ENCODE peak calls at places on chromosomes 13 and 19, in six cellular contexts. B, J, T, N, X and W are unnamed samples.

GRCh38 chr13:37138169-37138568 is 32.7 kb upstream of the CSNK1A1L start:
- DNase-seq in X (no peak), J (no peak), B (no peak), T (no peak), N (no peak), W (no peak)

GRCh38 chr19:50365434-50366306 is at the start of gene NAPSA:
- DNase-seq in J (no peak), N (no peak), T (peak; percentile 68), B (no peak), X (no peak), W (no peak)

GRCh38 chr13:30299746-30300145 is 7.6 kb downstream of the KATNAL1 start:
- DNase-seq in J (no peak), N (peak; percentile 35), X (no peak), B (no peak), T (no peak), W (no peak)

GRCh38 chr19:38815059-38816001 is 2.6 kb upstream of the LGALS4 start:
- DNase-seq in X (no peak), N (no peak), J (no peak), B (no peak), T (no peak), W (no peak)

GRCh38 chr19:38319421-38320258 is at the start of gene KCNK6:
- DNase-seq in N (no peak), T (peak; percentile 44), X (peak; percentile 61), J (no peak), B (peak; percentile 71), W (no peak)

GRCh38 chr19:5536337-5536894 is 31.3 kb downstream of the TINCR start:
- DNase-seq in J (no peak), N (peak; percentile 33), T (no peak), X (peak; percentile 37), B (no peak), W (peak; percentile 63)

GRCh38 chr19:41192574-41193419 is at the start of gene CYP2S1:
- DNase-seq in J (no peak), B (no peak), X (no peak), T (no peak), N (peak; percentile 22), W (no peak)

GRCh38 chr13:101053694-101054093 is 362.6 kb downstream of the NALCN start:
- DNase-seq in J (no peak), T (no peak), N (peak; percentile 14), X (no peak), B (no peak), W (no peak)

GRCh38 chr13:73898899-73899298 is 235.3 kb downstream of the KLF12 start:
- DNase-seq in X (no peak), T (no peak), B (no peak), J (no peak), N (no peak), W (no peak)

GRCh38 chr19:47107953-47108746 is 5.4 kb downstream of the ZC3H4 start:
- DNase-seq in B (no peak), N (peak; percentile 29), X (no peak), T (no peak), J (no peak), W (no peak)

GRCh38 chr13:112657850-112658445 is 31.9 kb upstream of the ATP11A start:
- DNase-seq in N (peak; percentile 81), X (no peak), T (no peak), B (no peak), J (no peak), W (no peak)

GRCh38 chr13:47459512-47459911 is 541.6 kb downstream of the SUCLA2 start:
- DNase-seq in B (no peak), J (no peak), T (peak; percentile 1), N (peak; percentile 43), X (no peak), W (no peak)

GRCh38 chr13:31129419-31129818 is 32.3 kb downstream of the HSPH1 start:
- DNase-seq in B (no peak), T (no peak), N (no peak), X (no peak), J (no peak), W (no peak)

GRCh38 chr19:36067681-36068080 is 13.0 kb downstream of the WDR62 start:
- DNase-seq in T (no peak), B (no peak), N (no peak), J (no peak), X (no peak), W (no peak)

GRCh38 chr13:102584423-102584822 is 12.4 kb upstream of the TPP2 start:
- DNase-seq in N (no peak), T (peak; percentile 28), X (no peak), B (no peak), J (no peak), W (no peak)

GRCh38 chr19:49786432-49786831 is 19.6 kb downstream of the AP2A1 start:
- DNase-seq in J (no peak), B (no peak), N (peak; percentile 53), T (no peak), X (no peak), W (peak; percentile 73)

GRCh38 chr19:23075031-23075733 is 41.6 kb upstream of the ZNF730 start:
- DNase-seq in B (peak; percentile 68), N (peak; percentile 72), T (peak; percentile 90), X (peak; percentile 43), J (peak; percentile 61), W (peak; percentile 64)

GRCh38 chr19:35404879-35405622 is 34.2 kb downstream of the GPR42 start:
- DNase-seq in B (peak; percentile 72), T (no peak), X (no peak), N (peak; percentile 92), J (no peak), W (no peak)

GRCh38 chr19:19732579-19733501 is at the start of gene ZNF14:
- DNase-seq in X (peak; percentile 95), T (peak; percentile 98), J (peak; percentile 95), N (peak; percentile 90), B (peak; percentile 92), W (peak; percentile 95)

GRCh38 chr13:30450066-30450465 is 15.7 kb downstream of the HMGB1 start:
- DNase-seq in T (no peak), J (no peak), B (no peak), X (no peak), N (no peak), W (no peak)

GRCh38 chr13:113777311-113778260 is 18.6 kb downstream of the TMEM255B start:
- DNase-seq in X (no peak), B (no peak), J (no peak), T (no peak), N (peak; percentile 17), W (no peak)

GRCh38 chr19:658916-659839 is 3.8 kb downstream of the RNF126 start:
- DNase-seq in J (no peak), T (peak; percentile 47), N (no peak), X (no peak), B (no peak), W (peak; percentile 85)

GRCh38 chr19:32566246-32566830 is 14.7 kb upstream of the PDCD5 start:
- DNase-seq in B (no peak), N (peak; percentile 29), J (no peak), X (no peak), T (no peak), W (peak; percentile 53)

DNA sequence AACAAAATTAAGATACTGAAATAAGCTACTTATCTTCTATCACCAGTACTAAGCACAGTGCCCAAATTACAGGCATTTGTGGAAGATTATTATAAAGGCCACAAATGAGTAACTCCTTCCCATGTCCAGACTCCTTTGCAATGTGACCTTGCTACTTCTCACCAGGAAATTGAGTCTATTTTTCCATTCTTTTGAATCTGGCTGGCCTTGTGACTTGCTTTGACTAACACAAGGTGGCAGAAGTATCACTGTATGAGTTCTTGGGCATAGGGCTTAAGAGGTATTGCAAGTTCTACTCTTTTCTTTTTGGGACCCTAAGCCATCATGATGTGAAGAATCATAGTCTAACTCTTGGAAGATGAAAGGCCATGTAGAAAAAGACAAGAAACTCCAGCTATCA is 49.9 kb downstream of the UGGT2 start:
- DNase-seq in T (no peak), B (no peak), J (no peak), X (no peak), N (no peak), W (no peak)
- TF ChIP-seq CTCF in T (no peak), B (peak; percentile 25), J (no peak), X (no peak), N (no peak), W (no peak)

DNA sequence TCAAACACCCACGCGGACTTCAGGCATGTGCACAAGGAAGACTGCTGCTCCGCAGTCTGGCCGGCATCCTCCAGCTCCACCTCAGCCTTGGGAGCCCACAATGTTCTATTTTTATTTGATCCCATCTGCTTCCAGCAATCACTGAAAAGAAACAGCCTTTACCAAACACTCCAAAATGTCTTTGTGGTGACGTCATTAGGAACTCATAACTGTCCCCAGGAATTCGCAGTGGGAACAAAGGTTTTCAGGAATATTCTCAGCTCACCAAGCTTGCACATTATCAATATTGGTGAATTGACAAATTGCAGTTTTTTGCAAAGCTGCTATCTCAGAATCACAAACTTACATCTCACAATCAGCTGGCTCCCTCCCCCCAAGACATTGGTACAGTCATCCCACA is 15.2 kb upstream of the ZNF841 start:
- DNase-seq in X (no peak), T (no peak), J (no peak), B (no peak), N (no peak), W (no peak)
- H3K9me3 ChIP-seq in X (peaks cover 13% of the 10 kb centered on the region), T (peaks cover 42% of the 10 kb centered on the region), J (peaks cover 32% of the 10 kb centered on the region), B (peaks cover 27% of the 10 kb centered on the region), N (peaks cover 72% of the 10 kb centered on the region), W (peaks cover 97% of the 10 kb centered on the region)

GRCh38 chr19:45499196-45500180 is 1.2 kb downstream of the PPM1N start:
- DNase-seq in J (peak; percentile 41), N (no peak), X (peak; percentile 45), B (no peak), T (peak; percentile 80), W (no peak)
- H3K4me3 ChIP-seq in J (no peak overlapping the region), N (no peak overlapping the region), X (peak overlapping the region; percentile 26), B (no peak overlapping the region), T (no peak overlapping the region), W (peak overlapping the region; percentile 26)

GRCh38 chr13:53017433-53017970 is 11.1 kb upstream of the OLFM4 start:
- DNase-seq in X (no peak), T (no peak), N (no peak), J (no peak), B (no peak), W (no peak)
- TF ChIP-seq CTCF in X (no peak), T (no peak), N (no peak), J (no peak), B (no peak), W (no peak)